ENCODE peak calls at places on chromosomes 5 and 9, in five cellular contexts. W, Z, A, V and F are unnamed samples.

GRCh38 chr5:111227805-111228204 is 3.6 kb downstream of the CAMK4 start:
- DNase-seq in Z (no peak), A (peak; percentile 37), V (peak; percentile 60), W (no peak), F (peak; percentile 16)

GRCh38 chr9:35935755-35936509 is 22.0 kb downstream of the OR2S2 start:
- DNase-seq in Z (no peak), A (no peak), W (peak; percentile 31), V (peak; percentile 52), F (peak; percentile 19)

GRCh38 chr9:89319015-89319905 is 960 bp downstream of the SECISBP2 start:
- DNase-seq in A (no peak), W (no peak), V (no peak), Z (no peak), F (no peak)

GRCh38 chr5:73938280-73938937 is 312.4 kb downstream of the ARHGEF28 start:
- DNase-seq in V (peak; percentile 91), Z (no peak), W (peak; percentile 94), A (no peak), F (peak; percentile 72)

GRCh38 chr5:140381972-140382371 is 19.7 kb upstream of the ANKHD1 start:
- DNase-seq in A (no peak), Z (no peak), W (no peak), V (no peak), F (no peak)

GRCh38 chr9:126869368-126869767 is 8.9 kb downstream of the ZBTB34 start:
- DNase-seq in W (no peak), Z (no peak), A (no peak), V (no peak), F (no peak)

GRCh38 chr5:142192296-142192695 is 83.7 kb downstream of the NDFIP1 start:
- DNase-seq in V (no peak), A (no peak), W (no peak), Z (no peak), F (no peak)

GRCh38 chr9:131960805-131961495 is 118.7 kb downstream of the MED27 start:
- DNase-seq in V (no peak), Z (no peak), W (no peak), A (no peak), F (no peak)

GRCh38 chr5:148075529-148075928 is 11.7 kb downstream of the SPINK5 start:
- DNase-seq in Z (no peak), V (no peak), A (no peak), W (no peak), F (no peak)

GRCh38 chr5:2415678-2416077 is 335.8 kb downstream of the IRX2 start:
- DNase-seq in Z (no peak), W (no peak), V (no peak), A (no peak), F (no peak)

GRCh38 chr9:95091971-95092320 is 225.6 kb downstream of the FANCC start:
- DNase-seq in Z (no peak), W (peak; percentile 75), A (no peak), V (peak; percentile 40), F (no peak)

GRCh38 chr9:121827251-121827967 is 176.0 kb downstream of the DAB2IP start:
- DNase-seq in A (no peak), Z (no peak), W (no peak), V (no peak), F (no peak)

GRCh38 chr5:53323943-53324642 is 156.3 kb upstream of the FST start:
- DNase-seq in Z (no peak), W (no peak), V (no peak), A (no peak), F (no peak)

GRCh38 chr9:113620377-113621161 is 157.0 kb downstream of the RGS3 start:
- DNase-seq in Z (no peak), V (peak; percentile 77), W (peak; percentile 89), A (peak; percentile 72), F (peak; percentile 77)

GRCh38 chr9:138100711-138101349 is 223.2 kb downstream of the CACNA1B start:
- DNase-seq in A (peak; percentile 46), V (no peak), Z (peak; percentile 43), W (no peak), F (no peak)

DNA sequence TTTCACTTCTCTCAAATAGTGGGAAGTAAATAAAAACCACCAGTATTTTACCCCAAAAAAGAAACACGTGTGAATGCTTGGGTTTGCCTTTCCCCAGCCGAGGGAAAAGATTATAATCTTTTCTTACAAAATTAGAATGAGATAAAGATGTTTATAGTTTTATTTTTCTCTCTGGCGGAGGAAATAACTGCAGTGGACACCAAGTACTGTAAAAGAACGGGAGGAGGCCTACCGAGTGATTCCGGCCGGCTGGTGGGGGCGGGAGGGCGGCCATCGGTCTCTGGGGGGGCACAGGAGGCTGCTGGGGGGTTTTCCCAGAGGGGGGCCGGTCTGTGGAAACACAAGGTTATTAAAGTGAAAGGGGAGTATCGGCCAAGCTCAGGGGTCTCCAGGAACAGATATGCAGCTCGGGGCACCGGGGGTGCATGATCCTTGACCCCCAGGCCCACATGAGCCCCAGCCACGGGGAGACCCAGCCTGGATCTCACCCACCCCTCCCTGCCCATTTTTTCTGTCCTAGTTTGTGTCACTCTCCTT is 29.4 kb downstream of the LCP2 start:
- DNase-seq in Z (no peak), A (no peak), V (no peak), W (no peak), F (no peak)
- TF ChIP-seq CTCF in Z (no peak), A (peak; percentile 33), V (no peak), W (no peak), F (no peak)

DNA sequence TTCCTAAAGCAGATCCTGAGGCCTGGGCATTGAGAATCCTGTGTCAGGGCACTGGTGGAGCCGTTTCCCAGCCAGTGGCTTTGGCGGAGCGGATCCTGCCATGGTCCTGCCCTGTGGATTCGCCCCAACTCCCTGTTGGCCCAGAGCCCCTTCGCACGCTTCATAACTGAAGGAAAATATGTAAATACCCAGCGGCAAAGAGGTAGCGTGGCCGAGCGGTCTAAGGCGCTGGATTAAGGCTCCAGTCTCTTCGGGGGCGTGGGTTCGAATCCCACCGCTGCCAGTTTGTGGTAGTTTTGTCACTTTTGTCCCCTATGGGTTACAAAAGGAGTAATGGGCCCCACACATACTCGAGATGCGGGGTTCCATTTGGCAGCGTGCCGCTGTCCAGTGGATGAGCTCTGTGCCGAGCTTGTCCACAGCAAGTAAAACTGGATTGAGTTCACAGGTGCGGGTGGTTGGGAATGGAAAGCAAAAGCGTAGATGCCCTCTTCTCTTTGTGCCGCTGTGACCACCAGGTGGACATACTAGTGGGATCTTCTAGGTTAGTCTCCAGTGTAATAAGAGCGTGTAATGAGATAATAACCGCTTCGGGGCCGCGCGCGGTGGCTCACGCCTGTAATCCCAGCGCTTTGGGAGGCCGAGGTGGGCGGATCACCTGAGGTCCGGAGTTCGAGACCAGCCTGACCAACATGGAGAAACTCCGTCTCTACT is 17.3 kb downstream of the TRIM7 start:
- DNase-seq in A (peak; percentile 77), W (peak; percentile 83), V (no peak), Z (peak; percentile 59), F (no peak)
- TF ChIP-seq CTCF in A (no peak), W (peak; percentile 57), V (peak; percentile 19), Z (no peak), F (peak; percentile 21)

GRCh38 chr9:22457448-22457847 is 10.8 kb downstream of the DMRTA1 start:
- DNase-seq in Z (no peak), W (no peak), A (no peak), V (no peak), F (no peak)
- TF ChIP-seq CTCF in Z (peak; percentile 10), W (no peak), A (no peak), V (no peak), F (no peak)

GRCh38 chr9:14400658-14400995 is 86.7 kb upstream of the NFIB start:
- DNase-seq in W (peak; percentile 75), Z (peak; percentile 15), A (peak; percentile 62), V (no peak), F (peak; percentile 52)
- TF ChIP-seq CTCF in W (peak; percentile 69), Z (peak; percentile 21), A (peak; percentile 28), V (peak; percentile 35), F (peak; percentile 65)